ENCODE peak calls at places on chromosomes 6 and 20, in nine cellular contexts. One of them, this sample, is unnamed.

GRCh38 chr20:33537608-33538007 is 47.7 kb downstream of the CBFA2T2 start:
- DNase-seq in fibroblast of mammary gland: no peak
- DNase-seq in OCI-LY7: no peak
- DNase-seq in naive thymus-derived CD4-positive, alpha-beta T cell: no peak
- DNase-seq in lower leg skin: no peak
- DNase-seq in mesendoderm: no peak
- DNase-seq in SK-N-SH: no peak
- DNase-seq in GM12865: no peak
- DNase-seq in astrocyte of the spinal cord: no peak
- DNase-seq in this sample: no peak

GRCh38 chr20:53859684-53860083 is 210.7 kb downstream of the BCAS1 start:
- DNase-seq in fibroblast of mammary gland: peak; percentile 66
- DNase-seq in OCI-LY7: no peak
- DNase-seq in naive thymus-derived CD4-positive, alpha-beta T cell: no peak
- DNase-seq in lower leg skin: peak; percentile 42
- DNase-seq in mesendoderm: no peak
- DNase-seq in SK-N-SH: no peak
- DNase-seq in GM12865: no peak
- DNase-seq in astrocyte of the spinal cord: no peak
- DNase-seq in this sample: no peak

GRCh38 chr6:9521152-9521530 is 893.7 kb downstream of the TFAP2A start:
- DNase-seq in fibroblast of mammary gland: no peak
- DNase-seq in OCI-LY7: no peak
- DNase-seq in naive thymus-derived CD4-positive, alpha-beta T cell: no peak
- DNase-seq in lower leg skin: no peak
- DNase-seq in mesendoderm: no peak
- DNase-seq in SK-N-SH: no peak
- DNase-seq in GM12865: peak; percentile 54
- DNase-seq in astrocyte of the spinal cord: no peak
- DNase-seq in this sample: no peak

GRCh38 chr6:25010917-25011625 is 75.3 kb upstream of the RIPOR2 start:
- DNase-seq in fibroblast of mammary gland: peak; percentile 68
- DNase-seq in OCI-LY7: no peak
- DNase-seq in naive thymus-derived CD4-positive, alpha-beta T cell: no peak
- DNase-seq in lower leg skin: no peak
- DNase-seq in mesendoderm: no peak
- DNase-seq in SK-N-SH: no peak
- DNase-seq in GM12865: no peak
- DNase-seq in astrocyte of the spinal cord: peak; percentile 63
- DNase-seq in this sample: no peak

GRCh38 chr20:42549496-42549895 is 640.2 kb downstream of the PTPRT start:
- DNase-seq in fibroblast of mammary gland: no peak
- DNase-seq in OCI-LY7: no peak
- DNase-seq in naive thymus-derived CD4-positive, alpha-beta T cell: no peak
- DNase-seq in lower leg skin: no peak
- DNase-seq in mesendoderm: no peak
- DNase-seq in SK-N-SH: no peak
- DNase-seq in GM12865: no peak
- DNase-seq in astrocyte of the spinal cord: no peak
- DNase-seq in this sample: no peak

GRCh38 chr20:13216533-13216932 is 4.5 kb upstream of the ISM1 start:
- DNase-seq in fibroblast of mammary gland: no peak
- DNase-seq in OCI-LY7: no peak
- DNase-seq in naive thymus-derived CD4-positive, alpha-beta T cell: no peak
- DNase-seq in lower leg skin: no peak
- DNase-seq in mesendoderm: no peak
- DNase-seq in SK-N-SH: no peak
- DNase-seq in GM12865: no peak
- DNase-seq in astrocyte of the spinal cord: no peak
- DNase-seq in this sample: no peak

GRCh38 chr20:36367907-36368306 is 61.8 kb downstream of the DLGAP4 start:
- DNase-seq in fibroblast of mammary gland: no peak
- DNase-seq in OCI-LY7: no peak
- DNase-seq in naive thymus-derived CD4-positive, alpha-beta T cell: no peak
- DNase-seq in lower leg skin: no peak
- DNase-seq in mesendoderm: no peak
- DNase-seq in SK-N-SH: no peak
- DNase-seq in GM12865: no peak
- DNase-seq in astrocyte of the spinal cord: no peak
- DNase-seq in this sample: no peak

GRCh38 chr6:136535017-136535416 is 15.2 kb downstream of the MAP7 start:
- DNase-seq in fibroblast of mammary gland: no peak
- DNase-seq in OCI-LY7: no peak
- DNase-seq in naive thymus-derived CD4-positive, alpha-beta T cell: no peak
- DNase-seq in lower leg skin: no peak
- DNase-seq in mesendoderm: peak; percentile 37
- DNase-seq in SK-N-SH: no peak
- DNase-seq in GM12865: no peak
- DNase-seq in astrocyte of the spinal cord: no peak
- DNase-seq in this sample: no peak

GRCh38 chr20:62805711-62806382 is 1.2 kb downstream of the OGFR start:
- DNase-seq in fibroblast of mammary gland: peak; percentile 43
- DNase-seq in OCI-LY7: no peak
- DNase-seq in naive thymus-derived CD4-positive, alpha-beta T cell: no peak
- DNase-seq in lower leg skin: peak; percentile 52
- DNase-seq in mesendoderm: no peak
- DNase-seq in SK-N-SH: no peak
- DNase-seq in GM12865: no peak
- DNase-seq in astrocyte of the spinal cord: no peak
- DNase-seq in this sample: peak; percentile 84

GRCh38 chr20:62805365-62805710 is 703 bp downstream of the OGFR start:
- DNase-seq in fibroblast of mammary gland: no peak
- DNase-seq in OCI-LY7: peak; percentile 63
- DNase-seq in naive thymus-derived CD4-positive, alpha-beta T cell: no peak
- DNase-seq in lower leg skin: no peak
- DNase-seq in mesendoderm: no peak
- DNase-seq in SK-N-SH: peak; percentile 69
- DNase-seq in GM12865: no peak
- DNase-seq in astrocyte of the spinal cord: no peak
- DNase-seq in this sample: peak; percentile 90

GRCh38 chr20:62804632-62805364 is at the start of gene OGFR:
- DNase-seq in fibroblast of mammary gland: no peak
- DNase-seq in OCI-LY7: peak; percentile 84
- DNase-seq in naive thymus-derived CD4-positive, alpha-beta T cell: peak; percentile 73
- DNase-seq in lower leg skin: no peak
- DNase-seq in mesendoderm: peak; percentile 54
- DNase-seq in SK-N-SH: peak; percentile 96
- DNase-seq in GM12865: peak; percentile 80
- DNase-seq in astrocyte of the spinal cord: peak; percentile 58
- DNase-seq in this sample: peak; percentile 97

GRCh38 chr20:62807444-62808210 is 3.0 kb downstream of the OGFR start:
- DNase-seq in fibroblast of mammary gland: no peak
- DNase-seq in OCI-LY7: no peak
- DNase-seq in naive thymus-derived CD4-positive, alpha-beta T cell: no peak
- DNase-seq in lower leg skin: no peak
- DNase-seq in mesendoderm: no peak
- DNase-seq in SK-N-SH: no peak
- DNase-seq in GM12865: no peak
- DNase-seq in astrocyte of the spinal cord: no peak
- DNase-seq in this sample: no peak

DNA sequence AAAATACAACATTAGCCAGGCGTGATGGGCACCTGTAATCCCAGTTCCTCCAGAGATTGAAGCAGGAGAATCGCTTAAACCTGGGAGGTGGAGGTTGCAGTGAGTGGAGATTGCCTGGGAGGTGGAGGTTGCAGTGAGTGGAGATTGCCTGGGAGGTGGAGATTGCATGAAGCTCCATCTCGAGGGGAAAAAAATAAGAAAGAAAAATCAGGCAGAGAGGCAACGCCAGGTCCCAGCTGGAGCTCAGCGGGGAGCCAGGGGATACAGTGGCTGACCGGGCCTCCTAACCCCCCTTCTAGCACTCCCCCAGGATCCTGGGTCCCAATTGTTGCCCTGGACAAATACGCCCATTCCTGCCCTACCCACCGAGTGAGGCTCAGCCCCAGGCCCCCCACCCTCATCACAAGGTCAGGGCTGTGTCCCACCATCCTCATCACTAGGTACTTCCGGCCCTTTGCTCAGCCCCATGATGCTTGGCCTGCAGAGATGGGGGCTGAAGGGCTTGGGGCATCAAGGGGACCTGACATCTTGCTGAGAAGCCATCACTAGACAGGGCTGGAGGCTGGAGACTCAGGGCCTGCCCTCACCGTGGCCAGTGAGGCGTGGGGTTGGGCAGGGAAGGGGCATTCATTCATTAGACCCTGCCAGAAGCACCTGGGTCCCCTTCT is 1.9 kb downstream of the OGFR start:
- DNase-seq in fibroblast of mammary gland: no peak
- DNase-seq in OCI-LY7: peak; percentile 29
- DNase-seq in naive thymus-derived CD4-positive, alpha-beta T cell: no peak
- DNase-seq in lower leg skin: no peak
- DNase-seq in mesendoderm: no peak
- DNase-seq in SK-N-SH: no peak
- DNase-seq in GM12865: no peak
- DNase-seq in astrocyte of the spinal cord: no peak
- DNase-seq in this sample: no peak
- H3K4me3 ChIP-seq in fibroblast of mammary gland: peak overlapping the region; percentile 66
- H3K4me3 ChIP-seq in OCI-LY7: peak overlapping the region; percentile 95
- H3K4me3 ChIP-seq in naive thymus-derived CD4-positive, alpha-beta T cell: peak overlapping the region; percentile 63
- H3K4me3 ChIP-seq in lower leg skin: no peak overlapping the region
- H3K4me3 ChIP-seq in mesendoderm: no peak overlapping the region
- H3K4me3 ChIP-seq in SK-N-SH: no peak overlapping the region
- H3K4me3 ChIP-seq in GM12865: peak overlapping the region; percentile 88
- H3K4me3 ChIP-seq in astrocyte of the spinal cord: peak overlapping the region; percentile 70
- H3K4me3 ChIP-seq in this sample: no peak overlapping the region

GRCh38 chr20:31842471-31843157 is 2.8 kb downstream of the FOXS1 start:
- DNase-seq in fibroblast of mammary gland: peak; percentile 46
- DNase-seq in OCI-LY7: no peak
- DNase-seq in naive thymus-derived CD4-positive, alpha-beta T cell: no peak
- DNase-seq in lower leg skin: no peak
- DNase-seq in mesendoderm: no peak
- DNase-seq in SK-N-SH: peak; percentile 58
- DNase-seq in GM12865: no peak
- DNase-seq in astrocyte of the spinal cord: peak; percentile 81
- DNase-seq in this sample: peak; percentile 86

GRCh38 chr20:31843288-31843687 is 2.1 kb downstream of the FOXS1 start:
- DNase-seq in fibroblast of mammary gland: no peak
- DNase-seq in OCI-LY7: no peak
- DNase-seq in naive thymus-derived CD4-positive, alpha-beta T cell: no peak
- DNase-seq in lower leg skin: no peak
- DNase-seq in mesendoderm: no peak
- DNase-seq in SK-N-SH: no peak
- DNase-seq in GM12865: no peak
- DNase-seq in astrocyte of the spinal cord: no peak
- DNase-seq in this sample: no peak

GRCh38 chr20:31845300-31845863 is at the start of gene FOXS1:
- DNase-seq in fibroblast of mammary gland: no peak
- DNase-seq in OCI-LY7: no peak
- DNase-seq in naive thymus-derived CD4-positive, alpha-beta T cell: no peak
- DNase-seq in lower leg skin: no peak
- DNase-seq in mesendoderm: peak; percentile 55
- DNase-seq in SK-N-SH: no peak
- DNase-seq in GM12865: no peak
- DNase-seq in astrocyte of the spinal cord: peak; percentile 36
- DNase-seq in this sample: peak; percentile 89

GRCh38 chr20:31844737-31845299 is 586 bp downstream of the FOXS1 start:
- DNase-seq in fibroblast of mammary gland: no peak
- DNase-seq in OCI-LY7: no peak
- DNase-seq in naive thymus-derived CD4-positive, alpha-beta T cell: no peak
- DNase-seq in lower leg skin: no peak
- DNase-seq in mesendoderm: no peak
- DNase-seq in SK-N-SH: no peak
- DNase-seq in GM12865: no peak
- DNase-seq in astrocyte of the spinal cord: no peak
- DNase-seq in this sample: peak; percentile 59

GRCh38 chr20:31843881-31844280 is 1.5 kb downstream of the FOXS1 start:
- DNase-seq in fibroblast of mammary gland: no peak
- DNase-seq in OCI-LY7: no peak
- DNase-seq in naive thymus-derived CD4-positive, alpha-beta T cell: no peak
- DNase-seq in lower leg skin: no peak
- DNase-seq in mesendoderm: no peak
- DNase-seq in SK-N-SH: no peak
- DNase-seq in GM12865: no peak
- DNase-seq in astrocyte of the spinal cord: no peak
- DNase-seq in this sample: no peak
- H3K4me3 ChIP-seq in fibroblast of mammary gland: no peak overlapping the region
- H3K4me3 ChIP-seq in OCI-LY7: no peak overlapping the region
- H3K4me3 ChIP-seq in naive thymus-derived CD4-positive, alpha-beta T cell: no peak overlapping the region
- H3K4me3 ChIP-seq in lower leg skin: no peak overlapping the region
- H3K4me3 ChIP-seq in mesendoderm: no peak overlapping the region
- H3K4me3 ChIP-seq in SK-N-SH: no peak overlapping the region
- H3K4me3 ChIP-seq in GM12865: no peak overlapping the region
- H3K4me3 ChIP-seq in astrocyte of the spinal cord: peak overlapping the region; percentile 18
- H3K4me3 ChIP-seq in this sample: no peak overlapping the region

DNA sequence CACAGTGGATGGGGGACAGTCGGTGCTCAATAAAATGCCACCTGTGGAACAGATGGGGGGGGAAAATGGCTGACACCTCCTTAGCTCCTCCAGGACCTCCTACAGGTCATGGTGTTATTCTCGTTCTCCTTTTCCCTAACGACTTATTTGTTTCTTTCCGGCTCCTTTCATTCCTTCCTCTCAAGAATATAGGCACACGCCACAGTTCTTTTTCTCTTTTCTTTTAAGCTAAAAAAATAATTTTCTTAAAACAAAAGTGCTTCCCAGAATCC is 1.4 kb upstream of the RNASET2 start:
- DNase-seq in fibroblast of mammary gland: no peak
- DNase-seq in OCI-LY7: peak; percentile 29
- DNase-seq in naive thymus-derived CD4-positive, alpha-beta T cell: no peak
- DNase-seq in lower leg skin: no peak
- DNase-seq in mesendoderm: no peak
- DNase-seq in SK-N-SH: no peak
- DNase-seq in GM12865: peak; percentile 42
- DNase-seq in astrocyte of the spinal cord: no peak
- DNase-seq in this sample: no peak
- H3K4me3 ChIP-seq in fibroblast of mammary gland: no peak overlapping the region
- H3K4me3 ChIP-seq in OCI-LY7: peak overlapping the region; percentile 79
- H3K4me3 ChIP-seq in naive thymus-derived CD4-positive, alpha-beta T cell: peak overlapping the region; percentile 86
- H3K4me3 ChIP-seq in lower leg skin: no peak overlapping the region
- H3K4me3 ChIP-seq in mesendoderm: no peak overlapping the region
- H3K4me3 ChIP-seq in SK-N-SH: no peak overlapping the region
- H3K4me3 ChIP-seq in GM12865: peak overlapping the region; percentile 91
- H3K4me3 ChIP-seq in astrocyte of the spinal cord: no peak overlapping the region
- H3K4me3 ChIP-seq in this sample: no peak overlapping the region

GRCh38 chr6:3260772-3261517 is 2.2 kb downstream of the PSMG4 start:
- DNase-seq in fibroblast of mammary gland: no peak
- DNase-seq in OCI-LY7: no peak
- DNase-seq in naive thymus-derived CD4-positive, alpha-beta T cell: no peak
- DNase-seq in lower leg skin: no peak
- DNase-seq in mesendoderm: no peak
- DNase-seq in SK-N-SH: no peak
- DNase-seq in GM12865: no peak
- DNase-seq in astrocyte of the spinal cord: no peak
- DNase-seq in this sample: peak; percentile 59

GRCh38 chr6:3260296-3260695 is 1.5 kb downstream of the PSMG4 start:
- DNase-seq in fibroblast of mammary gland: no peak
- DNase-seq in OCI-LY7: no peak
- DNase-seq in naive thymus-derived CD4-positive, alpha-beta T cell: no peak
- DNase-seq in lower leg skin: no peak
- DNase-seq in mesendoderm: no peak
- DNase-seq in SK-N-SH: no peak
- DNase-seq in GM12865: peak; percentile 50
- DNase-seq in astrocyte of the spinal cord: no peak
- DNase-seq in this sample: no peak

GRCh38 chr6:3261518-3261820 is 2.7 kb downstream of the PSMG4 start:
- DNase-seq in fibroblast of mammary gland: no peak
- DNase-seq in OCI-LY7: no peak
- DNase-seq in naive thymus-derived CD4-positive, alpha-beta T cell: no peak
- DNase-seq in lower leg skin: no peak
- DNase-seq in mesendoderm: no peak
- DNase-seq in SK-N-SH: no peak
- DNase-seq in GM12865: no peak
- DNase-seq in astrocyte of the spinal cord: no peak
- DNase-seq in this sample: no peak

GRCh38 chr6:3263091-3263490 is 4.3 kb downstream of the PSMG4 start:
- DNase-seq in fibroblast of mammary gland: no peak
- DNase-seq in OCI-LY7: no peak
- DNase-seq in naive thymus-derived CD4-positive, alpha-beta T cell: no peak
- DNase-seq in lower leg skin: no peak
- DNase-seq in mesendoderm: no peak
- DNase-seq in SK-N-SH: no peak
- DNase-seq in GM12865: no peak
- DNase-seq in astrocyte of the spinal cord: no peak
- DNase-seq in this sample: peak; percentile 43

DNA sequence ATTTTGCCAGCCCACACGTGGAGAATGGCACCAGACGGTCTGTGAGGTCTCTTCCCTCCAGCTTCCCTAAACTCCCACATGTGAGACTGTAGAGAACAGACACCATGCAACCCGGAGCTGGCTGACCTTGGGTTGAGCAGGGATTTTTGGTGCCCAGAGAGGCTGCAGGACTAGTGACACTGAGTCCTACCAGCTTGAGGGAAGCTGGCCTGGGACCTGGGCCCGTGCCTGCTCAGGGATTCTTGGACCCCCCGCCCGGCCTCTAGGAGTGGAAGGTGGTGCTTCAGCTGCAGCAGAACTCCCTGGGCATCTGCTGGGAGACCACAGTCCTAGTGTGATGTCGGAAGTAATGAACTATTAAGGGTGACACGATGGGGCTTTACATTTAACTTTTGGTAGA is 3.2 kb downstream of the PSMG4 start:
- DNase-seq in fibroblast of mammary gland: no peak
- DNase-seq in OCI-LY7: no peak
- DNase-seq in naive thymus-derived CD4-positive, alpha-beta T cell: no peak
- DNase-seq in lower leg skin: no peak
- DNase-seq in mesendoderm: no peak
- DNase-seq in SK-N-SH: no peak
- DNase-seq in GM12865: no peak
- DNase-seq in astrocyte of the spinal cord: no peak
- DNase-seq in this sample: peak; percentile 37
- H3K4me3 ChIP-seq in fibroblast of mammary gland: no peak overlapping the region
- H3K4me3 ChIP-seq in OCI-LY7: no peak overlapping the region
- H3K4me3 ChIP-seq in naive thymus-derived CD4-positive, alpha-beta T cell: no peak overlapping the region
- H3K4me3 ChIP-seq in lower leg skin: no peak overlapping the region
- H3K4me3 ChIP-seq in mesendoderm: no peak overlapping the region
- H3K4me3 ChIP-seq in SK-N-SH: no peak overlapping the region
- H3K4me3 ChIP-seq in GM12865: no peak overlapping the region
- H3K4me3 ChIP-seq in astrocyte of the spinal cord: no peak overlapping the region
- H3K4me3 ChIP-seq in this sample: no peak overlapping the region

This sample was measured in H7.